ENCODE peak calls at places on chromosomes 11 and 22, in seven cellular contexts. G is HL-60, N is GM12891, Z is GM12878, C is HCT116, E is stomach, V is prostate gland. M is an unnamed sample.

GRCh38 chr22:33126881-33127280 is 68.7 kb upstream of the SYN3 start:
- DNase-seq in N (no peak), Z (no peak), E (no peak), V (no peak), G (no peak), C (no peak), M (no peak)

GRCh38 chr11:94152678-94153065 is 24.0 kb downstream of the PANX1 start:
- DNase-seq in E (no peak), G (no peak), C (no peak), Z (no peak), V (no peak), N (no peak), M (no peak)

GRCh38 chr11:44112083-44112865 is 16.8 kb downstream of the EXT2 start:
- DNase-seq in C (no peak), V (no peak), Z (no peak), G (no peak), N (no peak), E (no peak), M (no peak)

GRCh38 chr11:116885951-116886629 is 48.7 kb upstream of the APOA1 start:
- DNase-seq in Z (no peak), G (no peak), V (no peak), C (no peak), E (no peak), N (no peak), M (no peak)

GRCh38 chr11:115488945-115489344 is 15.3 kb downstream of the CADM1 start:
- DNase-seq in N (no peak), E (no peak), V (no peak), G (no peak), Z (no peak), C (no peak), M (no peak)

GRCh38 chr11:107496011-107496410 is 38.4 kb upstream of the CWF19L2 start:
- DNase-seq in G (no peak), Z (no peak), E (no peak), C (no peak), N (no peak), V (no peak), M (no peak)

GRCh38 chr22:41563051-41563711 is 2.4 kb downstream of the CSDC2 start:
- DNase-seq in C (no peak), E (no peak), Z (no peak), V (no peak), G (no peak), N (no peak), M (no peak)

GRCh38 chr11:71311928-71312510 is 59.6 kb upstream of the SHANK2 start:
- DNase-seq in V (no peak), G (no peak), Z (no peak), N (no peak), E (peak; percentile 18), C (no peak), M (no peak)

GRCh38 chr11:74466916-74467885 is at the start of gene KCNE3:
- DNase-seq in C (no peak), N (no peak), Z (no peak), E (peak; percentile 57), G (no peak), V (no peak), M (no peak)

GRCh38 chr22:28129319-28129962 is 210.4 kb upstream of the PITPNB start:
- DNase-seq in Z (no peak), E (no peak), N (no peak), G (no peak), C (no peak), V (no peak), M (no peak)

GRCh38 chr11:95398437-95399112 is 167.6 kb upstream of the SESN3 start:
- DNase-seq in G (no peak), V (no peak), E (no peak), C (no peak), Z (no peak), N (no peak), M (no peak)

GRCh38 chr11:61535998-61536675 is 27.6 kb downstream of the LRRC10B start:
- DNase-seq in E (no peak), V (no peak), N (no peak), Z (no peak), G (no peak), C (no peak), M (no peak)

GRCh38 chr11:102994101-102994500 is 38.6 kb upstream of the MMP13 start:
- DNase-seq in G (no peak), C (peak; percentile 23), N (no peak), E (no peak), V (no peak), Z (no peak), M (no peak)

GRCh38 chr11:72321381-72321996 is 77.5 kb upstream of the PHOX2A start:
- DNase-seq in V (no peak), N (no peak), E (no peak), G (no peak), Z (no peak), C (no peak), M (no peak)

GRCh38 chr11:115247404-115247803 is 256.8 kb downstream of the CADM1 start:
- DNase-seq in G (no peak), E (no peak), Z (no peak), N (no peak), V (no peak), C (no peak), M (no peak)

GRCh38 chr11:122398167-122398566 is 257.4 kb upstream of the UBASH3B start:
- DNase-seq in C (no peak), G (no peak), N (no peak), E (no peak), V (no peak), Z (no peak), M (no peak)

GRCh38 chr11:71246559-71246958 is 5.8 kb downstream of the SHANK2 start:
- DNase-seq in V (no peak), E (peak; percentile 5), G (no peak), N (no peak), C (no peak), Z (no peak), M (no peak)

GRCh38 chr11:31026315-31026714 is 343.2 kb downstream of the DCDC1 start:
- DNase-seq in E (no peak), Z (no peak), V (no peak), G (no peak), C (no peak), N (no peak), M (no peak)

GRCh38 chr11:70480711-70481110 is 82.4 kb downstream of the CTTN start:
- DNase-seq in C (no peak), E (no peak), G (no peak), V (no peak), Z (no peak), N (no peak), M (no peak)

GRCh38 chr11:116232364-116232801 is 540.4 kb downstream of the BUD13 start:
- DNase-seq in V (no peak), N (no peak), G (no peak), E (no peak), Z (no peak), C (no peak), M (no peak)

GRCh38 chr22:17446704-17447103 is 77.4 kb downstream of the CECR2 start:
- DNase-seq in E (no peak), Z (no peak), V (no peak), C (no peak), N (no peak), G (no peak), M (no peak)

GRCh38 chr22:49115186-49115585 is 712.5 kb downstream of the BRD1 start:
- DNase-seq in V (no peak), E (no peak), Z (no peak), C (no peak), N (no peak), G (no peak), M (no peak)

GRCh38 chr11:122036022-122036421 is 80.0 kb downstream of the BLID start:
- DNase-seq in N (no peak), V (no peak), Z (no peak), G (no peak), E (no peak), C (no peak), M (no peak)

GRCh38 chr11:130636672-130637463 is 188.4 kb downstream of the ADAMTS15 start:
- DNase-seq in Z (no peak), V (no peak), C (peak; percentile 16), N (no peak), G (no peak), E (no peak), M (no peak)

GRCh38 chr11:130635937-130636336 is 187.5 kb downstream of the ADAMTS15 start:
- DNase-seq in V (no peak), G (no peak), C (no peak), N (no peak), Z (no peak), E (no peak), M (no peak)

GRCh38 chr11:130634186-130634585 is 185.7 kb downstream of the ADAMTS15 start:
- DNase-seq in C (no peak), G (no peak), E (no peak), Z (no peak), V (no peak), N (no peak), M (no peak)

GRCh38 chr11:130633466-130633865 is 185.0 kb downstream of the ADAMTS15 start:
- DNase-seq in E (no peak), C (no peak), N (no peak), G (no peak), V (no peak), Z (no peak), M (no peak)

GRCh38 chr11:130634981-130635473 is 186.6 kb downstream of the ADAMTS15 start:
- DNase-seq in C (no peak), G (no peak), N (no peak), E (no peak), V (no peak), Z (no peak), M (no peak)
- TF ChIP-seq POLR2AphosphoS5 in C (no peak), G (no peak), N (no peak), E (no peak), V (no peak), Z (no peak), M (no peak)

DNA sequence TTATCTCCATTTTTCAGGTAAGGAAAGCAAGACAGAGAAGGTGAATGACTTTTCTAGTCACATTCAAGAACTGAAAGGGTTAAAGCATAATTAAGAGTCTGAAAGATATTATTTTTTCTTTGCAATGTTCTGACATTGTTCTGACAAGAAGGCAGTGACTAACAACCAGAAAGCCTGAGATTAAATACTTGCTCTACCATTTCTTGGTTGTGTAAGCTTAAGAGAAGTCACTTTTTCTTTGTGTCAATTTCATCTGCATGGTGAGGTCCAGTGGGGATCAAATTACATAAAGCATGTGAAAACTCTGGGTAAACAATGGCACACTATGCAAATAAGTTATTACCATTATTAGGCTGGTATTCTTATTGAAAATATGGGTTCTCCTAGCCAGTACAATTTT is 73.7 kb downstream of the PHF21A start:
- DNase-seq in N (no peak), V (no peak), C (no peak), E (no peak), Z (no peak), G (no peak), M (no peak)
- TF ChIP-seq POLR2AphosphoS5 in N (no peak), V (no peak), C (no peak), E (no peak), Z (no peak), G (no peak), M (no peak)

GRCh38 chr11:34364102-34364501 is 6.3 kb upstream of the ABTB2 start:
- DNase-seq in G (no peak), Z (no peak), E (no peak), N (no peak), C (no peak), V (no peak), M (no peak)
- TF ChIP-seq POLR2AphosphoS5 in G (no peak), Z (no peak), E (no peak), N (no peak), C (no peak), V (no peak), M (no peak)

DNA sequence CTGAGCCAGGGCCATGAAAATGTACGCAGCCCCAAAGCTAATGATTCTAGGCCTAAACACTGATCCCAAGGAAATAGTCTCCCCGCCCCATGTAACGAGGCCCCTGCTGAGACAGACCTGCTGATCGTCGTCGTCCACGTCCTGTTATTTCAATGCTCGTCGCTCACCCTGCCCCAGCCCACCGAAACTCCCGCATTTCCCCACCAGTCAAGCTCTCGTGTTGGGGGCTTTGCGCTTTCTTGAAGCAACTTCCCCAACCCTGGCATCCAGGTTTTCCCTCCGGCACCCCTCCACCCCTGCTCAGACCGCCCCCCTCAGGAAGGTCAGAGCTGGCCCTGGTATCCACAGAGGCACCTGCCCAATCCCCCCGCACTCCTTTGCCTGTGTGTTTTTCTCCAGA is 58.8 kb upstream of the LINC01488 start:
- DNase-seq in G (no peak), E (no peak), C (no peak), Z (no peak), V (no peak), N (no peak), M (no peak)
- TF ChIP-seq POLR2AphosphoS5 in G (no peak), E (no peak), C (no peak), Z (no peak), V (no peak), N (no peak), M (no peak)